ENCODE peak calls at places on chromosome 17, in six cellular contexts. Y is COR-L47; X is activated CD8-positive, alpha-beta memory T cell treated with anti-CD3 and anti-CD28 coated beads, Interleukin-2, amount 50 U/mL, for 48 hours; L is EL; E is ovary; O is cerebellar cortex. P is an unnamed sample.

GRCh38 chr17:1494203-1494602 is 1.7 kb upstream of the MYO1C start:
- DNase-seq in Y (no peak), X (no peak), L (no peak), E (no peak), O (no peak), P (no peak)

GRCh38 chr17:32569171-32570080 is 82.6 kb downstream of the CDK5R1 start:
- DNase-seq in Y (no peak), X (no peak), L (peak; percentile 18), E (no peak), O (no peak), P (no peak)

GRCh38 chr17:61413654-61414133 is 14.1 kb downstream of the TBX2 start:
- DNase-seq in Y (no peak), X (no peak), L (no peak), E (no peak), O (no peak), P (no peak)

GRCh38 chr17:78966123-78966813 is 13.5 kb downstream of the LGALS3BP start:
- DNase-seq in Y (no peak), X (no peak), L (no peak), E (peak; percentile 53), O (no peak), P (no peak)

GRCh38 chr17:71975331-71975801 is 145.5 kb upstream of the SOX9 start:
- DNase-seq in Y (no peak), X (no peak), L (peak; percentile 63), E (peak; percentile 18), O (peak; percentile 11), P (no peak)

GRCh38 chr17:76697702-76698465 is 12.9 kb downstream of the MXRA7 start:
- DNase-seq in Y (no peak), X (no peak), L (no peak), E (no peak), O (peak; percentile 45), P (peak; percentile 89)

GRCh38 chr17:76089680-76090516 is 10.9 kb downstream of the ZACN start:
- DNase-seq in Y (no peak), X (no peak), L (no peak), E (no peak), O (no peak), P (no peak)

GRCh38 chr17:34413443-34414076 is 50.5 kb upstream of the CCL1 start:
- DNase-seq in Y (no peak), X (no peak), L (no peak), E (no peak), O (no peak), P (no peak)

GRCh38 chr17:38798614-38799500 is 499 bp downstream of the PIP4K2B start:
- DNase-seq in Y (no peak), X (peak; percentile 77), L (peak; percentile 64), E (no peak), O (peak; percentile 48), P (peak; percentile 51)

GRCh38 chr17:36933174-36934143 is 3.8 kb upstream of the LHX1 start:
- DNase-seq in Y (no peak), X (peak; percentile 60), L (no peak), E (no peak), O (no peak), P (no peak)

GRCh38 chr17:14311186-14311705 is 10.4 kb downstream of the HS3ST3B1 start:
- DNase-seq in Y (no peak), X (no peak), L (no peak), E (no peak), O (no peak), P (no peak)

GRCh38 chr17:76924345-76925332 is 56.4 kb downstream of the MGAT5B start:
- DNase-seq in Y (no peak), X (no peak), L (no peak), E (no peak), O (no peak), P (no peak)

GRCh38 chr17:59764292-59764741 is 56.9 kb downstream of the VMP1 start:
- DNase-seq in Y (no peak), X (peak; percentile 75), L (no peak), E (no peak), O (no peak), P (no peak)

GRCh38 chr17:7716299-7716886 is 1.2 kb upstream of the DNAH2 start:
- DNase-seq in Y (no peak), X (no peak), L (no peak), E (no peak), O (no peak), P (no peak)

GRCh38 chr17:39794249-39794970 is 56.7 kb downstream of the GRB7 start:
- DNase-seq in Y (no peak), X (no peak), L (no peak), E (no peak), O (no peak), P (no peak)

GRCh38 chr17:80217703-80218362 is 2.3 kb downstream of the SGSH start:
- DNase-seq in Y (no peak), X (no peak), L (no peak), E (no peak), O (no peak), P (no peak)

GRCh38 chr17:1058423-1059130 is 61.6 kb downstream of the TIMM22 start:
- DNase-seq in Y (no peak), X (peak; percentile 86), L (peak; percentile 44), E (no peak), O (peak; percentile 36), P (no peak)

GRCh38 chr17:67639997-67640396 is 77.7 kb upstream of the NOL11 start:
- DNase-seq in Y (no peak), X (no peak), L (no peak), E (peak; percentile 44), O (no peak), P (no peak)

GRCh38 chr17:75471207-75471606 is 14.8 kb downstream of the TMEM94 start:
- DNase-seq in Y (no peak), X (no peak), L (no peak), E (no peak), O (no peak), P (no peak)

GRCh38 chr17:57849163-57849873 is 526 bp downstream of the MRPS23 start:
- DNase-seq in Y (no peak), X (no peak), L (no peak), E (no peak), O (no peak), P (no peak)

GRCh38 chr17:1972429-1973160 is 52.5 kb downstream of the RTN4RL1 start:
- DNase-seq in Y (no peak), X (no peak), L (no peak), E (no peak), O (no peak), P (no peak)

GRCh38 chr17:74924250-74924948 is at the start of gene OTOP2:
- DNase-seq in Y (no peak), X (no peak), L (no peak), E (no peak), O (no peak), P (peak; percentile 28)

GRCh38 chr17:41711669-41712400 is at the start of gene GAST:
- DNase-seq in Y (no peak), X (no peak), L (no peak), E (no peak), O (no peak), P (no peak)

GRCh38 chr17:28911411-28912045 is 8.6 kb upstream of the DHRS13 start:
- DNase-seq in Y (no peak), X (no peak), L (no peak), E (no peak), O (no peak), P (no peak)

GRCh38 chr17:80025140-80025539 is 10.5 kb downstream of the TBC1D16 start:
- DNase-seq in Y (peak; percentile 83), X (no peak), L (no peak), E (no peak), O (no peak), P (peak; percentile 84)

GRCh38 chr17:17568772-17569195 is 22.7 kb downstream of the PEMT start:
- DNase-seq in Y (no peak), X (peak; percentile 91), L (peak; percentile 56), E (peak; percentile 70), O (peak; percentile 46), P (peak; percentile 16)

GRCh38 chr17:34623856-34624766 is 44.7 kb downstream of the TMEM132E start:
- DNase-seq in Y (peak; percentile 46), X (no peak), L (no peak), E (no peak), O (no peak), P (peak; percentile 51)

GRCh38 chr17:57604771-57605733 is 140.0 kb downstream of the CCDC182 start:
- DNase-seq in Y (peak; percentile 90), X (peak; percentile 63), L (no peak), E (peak; percentile 83), O (no peak), P (peak; percentile 91)

GRCh38 chr17:1087381-1088241 is 90.7 kb downstream of the TIMM22 start:
- DNase-seq in Y (peak; percentile 45), X (no peak), L (no peak), E (no peak), O (no peak), P (peak; percentile 80)

GRCh38 chr17:76492989-76493501 is 8.2 kb downstream of the RHBDF2 start:
- DNase-seq in Y (peak; percentile 58), X (peak; percentile 73), L (peak; percentile 90), E (no peak), O (no peak), P (no peak)

GRCh38 chr17:77101521-77102410 is 39.0 kb upstream of the SEC14L1 start:
- DNase-seq in Y (no peak), X (no peak), L (no peak), E (no peak), O (no peak), P (no peak)

GRCh38 chr17:79624658-79625478 is 14.0 kb upstream of the RBFOX3 start:
- DNase-seq in Y (no peak), X (peak; percentile 20), L (no peak), E (peak; percentile 3), O (no peak), P (no peak)

GRCh38 chr17:53757559-53757958 is 65.2 kb upstream of the KIF2B start:
- DNase-seq in Y (no peak), X (no peak), L (no peak), E (no peak), O (no peak), P (no peak)

GRCh38 chr17:48503747-48504146 is 27.1 kb downstream of the HOXB1 start:
- DNase-seq in Y (no peak), X (no peak), L (no peak), E (no peak), O (no peak), P (peak; percentile 29)

P was measured in NCI-H345.